ENCODE peak calls at places on chromosomes 16 and 17, in four cellular contexts. O, Z, L and K are unnamed samples.

GRCh38 chr17:40168262-40168832 is 8.9 kb upstream of the RAPGEFL1 start:
- DNase-seq in Z (no peak), O (peak; percentile 32), L (no peak), K (no peak)

GRCh38 chr17:57553991-57554825 is 190.9 kb downstream of the CCDC182 start:
- DNase-seq in O (no peak), L (no peak), Z (no peak), K (no peak)

GRCh38 chr17:60169921-60170817 is 20.4 kb downstream of the CA4 start:
- DNase-seq in O (peak; percentile 73), L (no peak), Z (no peak), K (no peak)

GRCh38 chr17:8900626-8901585 is 33.4 kb upstream of the PIK3R6 start:
- DNase-seq in Z (no peak), L (peak; percentile 21), O (no peak), K (no peak)

GRCh38 chr17:1227917-1228751 is 42.1 kb upstream of the BHLHA9 start:
- DNase-seq in L (peak; percentile 89), O (peak; percentile 36), Z (no peak), K (no peak)

GRCh38 chr16:15650019-15650697 is at the start of gene NDE1:
- DNase-seq in O (peak; percentile 92), L (peak; percentile 97), Z (no peak), K (no peak)

GRCh38 chr17:77476006-77476405 is 335.2 kb downstream of the SEC14L1 start:
- DNase-seq in L (no peak), Z (no peak), O (no peak), K (no peak)

GRCh38 chr16:11735801-11736200 is 6.9 kb downstream of the TXNDC11 start:
- DNase-seq in Z (no peak), L (no peak), O (no peak), K (no peak)

GRCh38 chr17:41800601-41801373 is 11.0 kb downstream of the P3H4 start:
- DNase-seq in O (no peak), Z (no peak), L (peak; percentile 26), K (no peak)

GRCh38 chr17:28916302-28916934 is 13.5 kb upstream of the DHRS13 start:
- DNase-seq in O (no peak), L (no peak), Z (no peak), K (no peak)

GRCh38 chr17:45127583-45128300 is 4.6 kb downstream of the PLCD3 start:
- DNase-seq in L (no peak), Z (no peak), O (peak; percentile 63), K (no peak)

GRCh38 chr17:44191941-44192496 is 5.2 kb downstream of the TMUB2 start:
- DNase-seq in Z (no peak), L (no peak), O (no peak), K (no peak)

GRCh38 chr17:43753488-43754129 is 5.0 kb downstream of the SOST start:
- DNase-seq in L (no peak), O (no peak), Z (no peak), K (no peak)

GRCh38 chr17:82184761-82185160 is 27.9 kb downstream of the CCDC57 start:
- DNase-seq in O (no peak), L (no peak), Z (no peak), K (no peak)

GRCh38 chr16:49528035-49528434 is 154.4 kb downstream of the C16orf78 start:
- DNase-seq in L (no peak), O (no peak), Z (no peak), K (no peak)

GRCh38 chr16:8611886-8612595 is 9.5 kb upstream of the METTL22 start:
- DNase-seq in O (no peak), L (no peak), Z (no peak), K (no peak)

GRCh38 chr17:74379495-74380085 is 12.3 kb downstream of the GPR142 start:
- DNase-seq in L (peak; percentile 87), O (peak; percentile 94), Z (peak; percentile 52), K (no peak)

GRCh38 chr16:87821346-87822001 is 47.8 kb downstream of the SLC7A5 start:
- DNase-seq in O (no peak), L (no peak), Z (no peak), K (no peak)

GRCh38 chr16:3655030-3655790 is 719 bp downstream of the DNASE1 start:
- DNase-seq in O (no peak), Z (no peak), L (no peak), K (no peak)